ENCODE peak calls at places on chromosomes 1 and 21, in five cellular contexts. P is mammary epithelial cell, T is GM06990, A is prostate gland, D is K562. S is an unnamed sample.

GRCh38 chr21:43024737-43025136 is 50.4 kb downstream of the PKNOX1 start:
- DNase-seq in P (no peak), T (no peak), A (no peak), D (no peak), S (no peak)

GRCh38 chr1:24186031-24186710 is 918 bp downstream of the IFNLR1 start:
- DNase-seq in P (no peak), T (no peak), A (peak; percentile 33), D (no peak), S (peak; percentile 51)

GRCh38 chr1:28833396-28833795 is 21.4 kb downstream of the OPRD1 start:
- DNase-seq in P (no peak), T (no peak), A (no peak), D (no peak), S (no peak)

GRCh38 chr1:110040548-110040947 is 6.1 kb downstream of the STRIP1 start:
- DNase-seq in P (peak; percentile 76), T (no peak), A (no peak), D (no peak), S (no peak)

GRCh38 chr1:186374313-186375151 is 521 bp downstream of the TPR start:
- DNase-seq in P (peak; percentile 55), T (peak; percentile 33), A (peak; percentile 44), D (peak; percentile 80), S (peak; percentile 48)

GRCh38 chr1:231694465-231695077 is 68.0 kb downstream of the DISC1 start:
- DNase-seq in P (no peak), T (no peak), A (no peak), D (no peak), S (no peak)

GRCh38 chr1:27509127-27510080 is 19.4 kb upstream of the WASF2 start:
- DNase-seq in P (no peak), T (no peak), A (no peak), D (no peak), S (peak; percentile 64)

GRCh38 chr1:4447778-4448360 is 206.5 kb upstream of the AJAP1 start:
- DNase-seq in P (no peak), T (no peak), A (no peak), D (no peak), S (no peak)

GRCh38 chr1:221032616-221033342 is 153.5 kb downstream of the HLX start:
- DNase-seq in P (no peak), T (no peak), A (no peak), D (no peak), S (no peak)

GRCh38 chr1:24329797-24330543 is 10.8 kb downstream of the GRHL3 start:
- DNase-seq in P (peak; percentile 60), T (no peak), A (no peak), D (no peak), S (no peak)

GRCh38 chr21:41993744-41994143 is 16.4 kb downstream of the ZBTB21 start:
- DNase-seq in P (no peak), T (no peak), A (no peak), D (no peak), S (no peak)

GRCh38 chr21:39003982-39004775 is 179.1 kb downstream of the PSMG1 start:
- DNase-seq in P (no peak), T (no peak), A (no peak), D (no peak), S (no peak)

GRCh38 chr1:2602866-2603520 is 16.4 kb downstream of the PRXL2B start:
- DNase-seq in P (no peak), T (no peak), A (no peak), D (no peak), S (no peak)

GRCh38 chr1:15454256-15454655 is 2.3 kb upstream of the CELA2A start:
- DNase-seq in P (peak; percentile 38), T (no peak), A (no peak), D (no peak), S (no peak)

GRCh38 chr1:47810964-47811650 is 186.1 kb downstream of the TRABD2B start:
- DNase-seq in P (no peak), T (no peak), A (no peak), D (no peak), S (no peak)

GRCh38 chr1:100440075-100440809 is 87.9 kb downstream of the CDC14A start:
- DNase-seq in P (no peak), T (no peak), A (peak; percentile 29), D (peak; percentile 44), S (peak; percentile 82)

GRCh38 chr1:203133969-203134725 is 6.6 kb downstream of the ADORA1 start:
- DNase-seq in P (no peak), T (no peak), A (no peak), D (no peak), S (no peak)

GRCh38 chr1:94336991-94337390 is 81.2 kb upstream of the ABCD3 start:
- DNase-seq in P (no peak), T (no peak), A (no peak), D (no peak), S (no peak)

GRCh38 chr1:237672748-237673147 is 218.0 kb downstream of the ZP4 start:
- DNase-seq in P (peak; percentile 4), T (no peak), A (no peak), D (no peak), S (peak; percentile 62)

GRCh38 chr1:218967836-218968235 is 205.8 kb upstream of the LYPLAL1 start:
- DNase-seq in P (peak; percentile 66), T (no peak), A (no peak), D (no peak), S (no peak)

GRCh38 chr1:204842892-204843291 is 27.8 kb upstream of the NFASC start:
- DNase-seq in P (peak; percentile 17), T (no peak), A (no peak), D (no peak), S (no peak)

GRCh38 chr21:16535100-16535418 is 805.3 kb downstream of the USP25 start:
- DNase-seq in P (peak; percentile 67), T (no peak), A (peak; percentile 54), D (no peak), S (no peak)

GRCh38 chr1:62295921-62296451 is 23.2 kb downstream of the KANK4 start:
- DNase-seq in P (peak; percentile 62), T (no peak), A (no peak), D (no peak), S (no peak)

GRCh38 chr1:207024202-207025143 is 8.1 kb downstream of the C1orf116 start:
- DNase-seq in P (no peak), T (no peak), A (no peak), D (peak; percentile 96), S (peak; percentile 96)

GRCh38 chr1:185663332-185663731 is 70.9 kb upstream of the HMCN1 start:
- DNase-seq in P (no peak), T (no peak), A (no peak), D (no peak), S (no peak)

GRCh38 chr1:178506669-178507068 is 6.2 kb upstream of the TEX35 start:
- DNase-seq in P (no peak), T (no peak), A (no peak), D (peak; percentile 37), S (peak; percentile 95)

GRCh38 chr1:108141604-108142003 is 58.5 kb downstream of the SLC25A24 start:
- DNase-seq in P (peak; percentile 41), T (no peak), A (no peak), D (no peak), S (no peak)

GRCh38 chr1:181073638-181074037 is 14.9 kb upstream of the IER5 start:
- DNase-seq in P (peak; percentile 87), T (no peak), A (peak; percentile 84), D (no peak), S (no peak)

GRCh38 chr1:203563291-203563690 is 63.3 kb upstream of the ATP2B4 start:
- DNase-seq in P (no peak), T (no peak), A (no peak), D (no peak), S (no peak)

GRCh38 chr1:167439301-167439988 is 78.9 kb downstream of the CD247 start:
- DNase-seq in P (peak; percentile 36), T (peak; percentile 59), A (no peak), D (peak; percentile 56), S (peak; percentile 39)

GRCh38 chr1:159920202-159920601 is 5.1 kb downstream of the TAGLN2 start:
- DNase-seq in P (no peak), T (no peak), A (no peak), D (no peak), S (no peak)

GRCh38 chr1:159919236-159919865 is 6.0 kb downstream of the TAGLN2 start:
- DNase-seq in P (no peak), T (no peak), A (no peak), D (no peak), S (no peak)

GRCh38 chr1:159921251-159921650 is 4.1 kb downstream of the TAGLN2 start:
- DNase-seq in P (no peak), T (no peak), A (no peak), D (no peak), S (no peak)

GRCh38 chr1:159921700-159922498 is 3.4 kb downstream of the TAGLN2 start:
- DNase-seq in P (no peak), T (peak; percentile 62), A (no peak), D (peak; percentile 61), S (no peak)

DNA sequence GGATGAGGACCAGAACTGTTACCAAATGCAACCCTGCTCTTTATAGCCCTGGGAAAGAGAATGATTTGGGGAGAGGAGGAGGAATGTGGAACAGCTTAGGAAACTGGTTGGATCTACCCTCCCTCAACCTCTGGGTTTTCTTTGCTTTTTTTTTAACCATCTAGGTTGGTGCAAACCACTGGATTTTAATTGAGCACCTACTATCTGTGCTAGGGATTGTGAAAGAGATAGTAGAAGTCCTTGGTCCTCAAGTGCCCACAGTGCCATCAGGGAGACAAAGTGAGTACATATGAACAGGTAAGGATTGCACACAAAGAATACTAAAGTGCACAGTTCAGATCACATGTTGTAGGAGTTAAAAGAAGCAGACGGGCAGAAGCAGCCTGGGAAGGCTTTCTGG is 4.7 kb downstream of the TAGLN2 start:
- DNase-seq in P (no peak), T (no peak), A (no peak), D (no peak), S (no peak)
- H3K36me3 ChIP-seq in P (peaks cover 14% of the 10 kb centered on the region), T (peaks cover 29% of the 10 kb centered on the region), A (peaks cover 7% of the 10 kb centered on the region), D (peaks cover 71% of the 10 kb centered on the region), S (no peaks in the 10 kb centered on the region)

DNA sequence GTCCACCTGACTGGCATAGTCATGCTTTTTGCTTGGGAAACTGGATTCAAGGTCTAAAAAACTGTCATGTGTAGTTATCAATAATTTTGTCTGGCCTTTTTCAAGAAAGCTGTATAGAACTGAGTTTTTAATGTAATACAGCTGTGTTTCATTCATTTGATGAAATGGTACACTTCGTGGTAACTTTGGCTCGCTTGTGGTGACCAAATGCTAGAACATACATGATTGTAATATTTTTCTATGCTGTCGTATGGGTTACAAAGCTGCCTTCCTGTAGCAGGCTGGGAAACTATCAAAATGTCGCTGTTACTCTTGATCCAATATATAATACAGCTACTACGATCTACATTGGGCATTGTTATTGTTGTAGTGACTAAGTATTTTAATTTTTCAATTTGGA is 2.1 kb downstream of the LRRC42 start:
- DNase-seq in P (no peak), T (no peak), A (no peak), D (no peak), S (no peak)
- H3K36me3 ChIP-seq in P (peaks cover 17% of the 10 kb centered on the region), T (peaks cover 6% of the 10 kb centered on the region), A (no peaks in the 10 kb centered on the region), D (peaks cover 50% of the 10 kb centered on the region), S (no peaks in the 10 kb centered on the region)

DNA sequence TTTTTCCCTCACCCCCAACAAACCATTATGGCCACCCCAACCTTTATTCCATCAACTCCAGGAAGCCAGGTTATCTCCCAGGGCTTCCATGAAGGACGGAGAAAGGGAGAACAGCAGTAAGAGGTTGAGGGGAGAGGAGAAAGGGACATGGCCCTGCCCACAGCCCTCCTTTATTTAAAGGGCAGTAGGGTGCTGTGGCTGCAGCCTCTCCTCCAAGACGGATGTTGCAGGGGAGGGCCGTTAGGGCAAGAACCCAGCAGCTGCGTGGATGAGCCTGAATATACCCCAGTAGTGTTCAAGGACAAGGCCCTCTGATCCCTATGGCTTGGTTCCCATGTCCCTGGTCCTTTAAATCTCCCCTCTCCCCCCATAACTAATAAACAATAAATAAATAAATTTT is 5.9 kb downstream of the RXFP4 start:
- DNase-seq in P (no peak), T (no peak), A (no peak), D (no peak), S (no peak)
- H3K36me3 ChIP-seq in P (peaks cover 19% of the 10 kb centered on the region), T (peaks cover 37% of the 10 kb centered on the region), A (peaks cover 16% of the 10 kb centered on the region), D (peaks cover 54% of the 10 kb centered on the region), S (peaks cover 23% of the 10 kb centered on the region)

GRCh38 chr1:112629256-112629655 is 9.6 kb downstream of the CAPZA1 start:
- DNase-seq in P (no peak), T (no peak), A (no peak), D (no peak), S (no peak)
- H3K36me3 ChIP-seq in P (peaks cover 7% of the 10 kb centered on the region), T (peaks cover 3% of the 10 kb centered on the region), A (no peaks in the 10 kb centered on the region), D (peaks cover 70% of the 10 kb centered on the region), S (peaks cover 10% of the 10 kb centered on the region)